ENCODE peak calls at places on chromosomes 13 and 19, in nine cellular contexts. V, J, T, D, X, S, O, L and F are unnamed samples.

GRCh38 chr19:11377237-11377636 is 2.8 kb downstream of the SWSAP1 start:
- DNase-seq in V (no peak), L (peak), X (peak), D (no peak), J (no peak), T (peak), S (peak), O (peak), F (no peak)

GRCh38 chr13:50910483-50910805 is 853 bp downstream of the RNASEH2B start:
- DNase-seq in S (peak), O (no peak), D (no peak), L (peak), V (peak), J (no peak), T (peak), X (peak), F (peak)

GRCh38 chr13:30616927-30617314 is 799 bp upstream of the USPL1 start:
- DNase-seq in J (no peak), V (no peak), L (peak), X (peak), D (peak), S (peak), O (peak), T (peak), F (peak)

GRCh38 chr19:18496167-18496979 is 25.5 kb downstream of the ELL start:
- DNase-seq in X (no peak), J (no peak), O (peak), L (peak), T (no peak), V (no peak), S (peak), D (peak), F (peak)

GRCh38 chr19:12194827-12195500 is 32.1 kb downstream of the ZNF136 start:
- DNase-seq in O (peak), V (peak), S (no peak), L (peak), X (peak), J (peak), D (peak), T (peak), F (peak)

GRCh38 chr13:99798756-99799155 is 172.8 kb downstream of the ZIC5 start:
- DNase-seq in T (no peak), S (no peak), V (no peak), D (no peak), J (no peak), L (no peak), O (no peak), X (no peak), F (no peak)

GRCh38 chr19:18274776-18275356 is 614 bp upstream of the IQCN start:
- DNase-seq in O (no peak), L (peak), T (peak), S (peak), D (peak), X (peak), J (peak), V (no peak), F (no peak)

GRCh38 chr19:4538601-4538954 is 1.3 kb downstream of the LRG1 start:
- DNase-seq in J (no peak), T (no peak), D (no peak), X (no peak), S (no peak), V (no peak), O (no peak), L (no peak), F (no peak)

GRCh38 chr13:113427562-113428468 is 25.5 kb downstream of the ADPRHL1 start:
- DNase-seq in D (no peak), L (peak), V (no peak), T (no peak), S (no peak), X (no peak), J (no peak), O (no peak), F (no peak)

GRCh38 chr19:50412419-50412818 is 6.3 kb upstream of the SPIB start:
- DNase-seq in L (no peak), D (no peak), J (no peak), O (no peak), X (no peak), T (no peak), S (no peak), V (no peak), F (no peak)

GRCh38 chr13:113816925-113817859 is 46.7 kb downstream of the GAS6 start:
- DNase-seq in O (peak), D (peak), X (peak), T (peak), L (peak), V (peak), S (peak), J (peak), F (peak)

GRCh38 chr19:35141627-35142401 is 1.2 kb upstream of the FXYD7 start:
- DNase-seq in V (no peak), J (no peak), L (no peak), D (no peak), X (no peak), T (no peak), S (no peak), O (no peak), F (no peak)

GRCh38 chr13:94988654-94989053 is 276.3 kb upstream of the SOX21 start:
- DNase-seq in O (no peak), D (no peak), S (peak), L (peak), T (peak), V (no peak), X (no peak), J (no peak), F (no peak)

GRCh38 chr19:15812059-15812722 is 3.3 kb downstream of the OR10H1 start:
- DNase-seq in L (no peak), V (no peak), D (no peak), T (no peak), J (no peak), X (no peak), O (no peak), S (peak), F (no peak)
- TF ChIP-seq CTCF in L (no peak), V (no peak), D (no peak), T (no peak), J (no peak), X (no peak), O (peak), S (peak), F (peak)

GRCh38 chr13:26991508-26992181 is 180.0 kb downstream of the USP12 start:
- DNase-seq in V (no peak), O (no peak), D (no peak), T (no peak), L (peak), J (no peak), X (no peak), S (no peak), F (no peak)

GRCh38 chr13:26995159-26995558 is 176.5 kb downstream of the USP12 start:
- DNase-seq in L (no peak), O (no peak), V (no peak), D (no peak), X (no peak), S (peak), J (no peak), T (no peak), F (no peak)

GRCh38 chr13:26993780-26994179 is 177.8 kb downstream of the USP12 start:
- DNase-seq in V (no peak), D (no peak), S (no peak), T (no peak), L (no peak), X (no peak), J (no peak), O (no peak), F (no peak)

GRCh38 chr13:26989261-26990007 is 182.2 kb downstream of the USP12 start:
- DNase-seq in J (no peak), D (no peak), L (no peak), O (no peak), S (peak), X (no peak), V (no peak), T (no peak), F (no peak)

DNA sequence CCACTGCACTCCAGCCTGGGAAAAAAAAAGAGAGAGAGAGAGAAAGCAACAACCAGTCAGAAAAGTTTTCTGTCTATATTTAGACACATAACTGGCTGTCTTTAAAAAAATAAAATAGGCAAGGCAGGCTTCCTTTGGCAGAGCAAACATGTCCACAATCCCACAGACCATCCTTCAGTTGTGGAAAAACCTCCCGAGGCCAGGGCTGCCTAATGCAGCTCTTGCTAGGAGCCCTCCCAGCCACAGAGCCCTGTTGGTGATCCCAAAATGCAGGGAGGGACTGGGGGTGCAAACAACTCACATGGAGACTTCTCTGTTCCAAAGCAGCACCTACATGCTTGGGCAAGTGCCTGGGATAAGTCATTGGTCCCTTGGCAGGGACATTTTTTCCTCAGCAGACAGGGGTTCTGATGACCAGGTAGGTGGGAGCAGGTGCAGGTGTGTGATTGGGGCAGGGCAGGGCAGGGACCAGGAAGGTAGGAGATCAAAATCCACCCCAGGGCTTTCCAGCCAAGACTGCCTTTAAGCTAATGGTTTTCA is 178.6 kb downstream of the USP12 start:
- DNase-seq in J (no peak), S (no peak), D (no peak), X (no peak), V (no peak), O (no peak), L (no peak), T (no peak), F (no peak)
- TF ChIP-seq CTCF in J (no peak), S (no peak), D (no peak), X (no peak), V (no peak), O (no peak), L (no peak), T (no peak), F (no peak)

GRCh38 chr13:23514076-23514475 is 56.1 kb upstream of the TNFRSF19 start:
- DNase-seq in L (no peak), S (no peak), T (no peak), J (no peak), V (no peak), X (no peak), O (no peak), D (no peak), F (no peak)

GRCh38 chr13:23510979-23511735 is 59.1 kb upstream of the TNFRSF19 start:
- DNase-seq in L (peak), T (peak), S (peak), V (peak), X (peak), D (no peak), J (no peak), O (no peak), F (peak)

GRCh38 chr13:23515116-23515515 is 55.1 kb upstream of the TNFRSF19 start:
- DNase-seq in V (no peak), J (no peak), X (no peak), L (no peak), T (no peak), O (no peak), S (no peak), D (no peak), F (no peak)

GRCh38 chr13:23513460-23513859 is 56.8 kb upstream of the TNFRSF19 start:
- DNase-seq in T (no peak), V (no peak), S (no peak), O (no peak), X (no peak), D (no peak), J (no peak), L (peak), F (no peak)

GRCh38 chr13:23512762-23513395 is 57.3 kb upstream of the TNFRSF19 start:
- DNase-seq in D (no peak), T (peak), J (no peak), S (no peak), X (no peak), O (no peak), V (no peak), L (no peak), F (no peak)
- TF ChIP-seq CTCF in D (no peak), T (no peak), J (no peak), S (no peak), X (peak), O (no peak), V (peak), L (no peak), F (peak)

GRCh38 chr19:8697671-8698432 is 743 bp downstream of the ACTL9 start:
- DNase-seq in L (no peak), S (peak), V (peak), J (no peak), X (no peak), O (no peak), T (peak), D (no peak), F (no peak)
- TF ChIP-seq CTCF in L (no peak), S (peak), V (no peak), J (no peak), X (no peak), O (no peak), T (peak), D (no peak), F (no peak)